ENCODE peak calls at places on chromosome 4, in four cellular contexts. J is endothelial cell of umbilical vein, H is mammary epithelial cell, M is fibroblast of lung. Y is an unnamed sample. For H3K9me3, the result is how much of the 10 kb centered on the place peaks cover.

GRCh38 chr4:100240008-100240407 is 49.7 kb upstream of the DDIT4L start:
- DNase-seq in J (no peak), H (no peak), M (no peak), Y (peak)

GRCh38 chr4:173852775-173853174 is 322.7 kb upstream of the HAND2 start:
- DNase-seq in J (no peak), H (no peak), M (no peak), Y (no peak)

GRCh38 chr4:149353241-149353640 is 462.4 kb downstream of the IQCM start:
- DNase-seq in J (no peak), H (no peak), M (no peak), Y (no peak)

GRCh38 chr4:53014368-53014767 is 152.3 kb downstream of the RASL11B start:
- DNase-seq in J (no peak), H (peak), M (no peak), Y (no peak)

GRCh38 chr4:4488405-4489404 is 53.1 kb downstream of the STX18 start:
- DNase-seq in J (peak), H (peak), M (peak), Y (peak)

GRCh38 chr4:33625762-33626161 is 2618.6 kb downstream of the ARAP2 start:
- DNase-seq in J (no peak), H (no peak), M (peak), Y (no peak)

GRCh38 chr4:40992472-40993298 is 221.7 kb downstream of the APBB2 start:
- DNase-seq in J (peak), H (peak), M (peak), Y (no peak)

GRCh38 chr4:128244379-128244778 is 43.2 kb downstream of the PGRMC2 start:
- DNase-seq in J (no peak), H (no peak), M (no peak), Y (no peak)

GRCh38 chr4:25787891-25788331 is 74.9 kb downstream of the SEL1L3 start:
- DNase-seq in J (no peak), H (no peak), M (no peak), Y (no peak)

GRCh38 chr4:78864405-78865024 is 74.7 kb downstream of the PAQR3 start:
- DNase-seq in J (peak), H (peak), M (peak), Y (peak)

GRCh38 chr4:26281876-26282275 is 38.9 kb upstream of the RBPJ start:
- DNase-seq in J (no peak), H (no peak), M (peak), Y (no peak)

GRCh38 chr4:100290585-100290984 is 100.3 kb upstream of the DDIT4L start:
- DNase-seq in J (no peak), H (peak), M (no peak), Y (no peak)

GRCh38 chr4:187865914-187866313 is 129.7 kb upstream of the ZFP42 start:
- DNase-seq in J (no peak), H (no peak), M (no peak), Y (no peak)

GRCh38 chr4:21304061-21304541 is 603.8 kb downstream of the PACRGL start:
- DNase-seq in J (no peak), H (no peak), M (no peak), Y (no peak)

GRCh38 chr4:186725422-186726149 is 1.9 kb upstream of the FAT1 start:
- DNase-seq in J (peak), H (peak), M (peak), Y (no peak)

GRCh38 chr4:186726150-186726439 is 2.4 kb upstream of the FAT1 start:
- DNase-seq in J (peak), H (no peak), M (no peak), Y (no peak)

GRCh38 chr4:186724048-186724860 is 598 bp upstream of the FAT1 start:
- DNase-seq in J (no peak), H (peak), M (peak), Y (no peak)

GRCh38 chr4:186723207-186724047 is at the start of gene FAT1:
- DNase-seq in J (peak), H (peak), M (peak), Y (no peak)

DNA sequence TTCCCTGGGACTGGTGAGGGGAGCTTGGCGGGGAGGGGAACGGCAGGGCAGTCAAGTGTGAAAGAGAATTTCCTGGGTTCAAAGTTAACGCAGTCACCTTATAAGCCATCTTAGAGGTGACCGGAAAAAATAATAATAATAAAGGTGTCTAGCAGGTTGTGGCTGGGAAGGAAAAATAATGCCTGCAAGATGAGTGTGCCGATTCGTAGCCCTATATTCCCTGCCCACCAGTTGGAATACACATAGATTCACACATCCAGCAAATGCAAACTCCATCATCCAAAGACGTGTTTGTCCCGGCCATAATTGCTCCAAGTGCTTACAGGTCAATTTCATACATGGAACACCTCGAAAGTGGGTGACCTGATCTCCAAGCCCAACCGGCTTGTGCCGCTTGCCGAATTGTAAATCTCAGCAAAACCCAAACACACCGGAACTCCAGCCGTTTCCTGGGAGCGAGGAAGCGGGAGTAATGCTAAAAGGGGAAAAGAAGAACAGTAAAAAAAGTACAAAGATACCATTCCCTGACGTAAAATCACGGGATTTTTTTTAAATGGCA is 1.3 kb upstream of the FAT1 start:
- DNase-seq in J (peak), H (peak), M (peak), Y (no peak)
- H3K9me3 ChIP-seq in J (under half), H (under half), M (under half), Y (under half)

GRCh38 chr4:139528377-139529005 is 27.5 kb downstream of the SETD7 start:
- DNase-seq in J (no peak), H (peak), M (peak), Y (no peak)
- H3K4me3 ChIP-seq in J (no peak), H (no peak), M (no peak), Y (no peak)

DNA sequence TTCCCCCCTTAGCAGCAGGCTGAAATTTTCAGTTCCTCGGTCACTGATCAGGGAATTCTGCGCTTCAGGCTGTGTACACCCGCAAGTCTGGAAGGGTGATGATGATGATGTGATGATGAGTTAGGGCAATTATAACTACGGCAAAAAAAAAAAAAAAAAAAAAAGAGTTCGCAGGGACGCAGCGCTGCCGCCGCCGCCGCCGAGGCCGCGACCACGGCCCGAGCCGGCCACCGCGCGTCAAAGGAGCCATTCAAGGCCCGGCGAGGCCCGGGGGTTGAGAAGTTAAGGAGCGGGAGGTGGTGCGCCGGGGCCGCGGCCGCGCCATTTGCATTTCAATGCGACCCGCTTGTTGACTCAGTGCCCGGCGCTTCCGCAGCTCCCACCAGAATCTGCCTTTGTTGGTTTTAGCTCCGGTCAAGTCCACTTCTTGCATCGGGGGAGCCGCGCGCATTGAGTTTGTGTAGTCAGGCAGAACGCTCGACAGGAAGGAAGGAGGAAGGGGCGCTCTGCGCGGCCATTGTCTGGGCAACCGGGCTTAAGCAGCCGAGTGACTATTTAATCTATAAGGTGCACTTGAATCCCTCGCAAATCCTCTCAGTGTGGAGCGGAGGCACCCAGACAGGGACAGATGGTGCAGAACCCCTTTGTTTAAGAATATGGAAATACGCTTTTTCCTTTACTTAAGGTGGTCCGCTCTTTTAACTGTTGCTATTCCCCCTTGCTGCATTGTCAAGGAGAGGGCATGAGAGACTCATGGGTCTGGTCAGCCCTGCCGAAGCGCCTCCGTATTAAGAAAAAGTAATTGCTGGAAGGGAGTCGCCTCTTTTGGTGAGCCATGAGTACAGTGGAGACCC is 109.1 kb downstream of the SPRY1 start:
- DNase-seq in J (peak), H (no peak), M (peak), Y (no peak)
- TF ChIP-seq EZH2 in J (no peak), H (no peak), M (no peak), Y (no peak)

GRCh38 chr4:188975271-188975670 is 836.0 kb downstream of the TRIML1 start:
- DNase-seq in J (no peak), H (no peak), M (no peak), Y (no peak)

GRCh38 chr4:188976644-188977115 is 837.4 kb downstream of the TRIML1 start:
- DNase-seq in J (no peak), H (peak), M (peak), Y (no peak)

DNA sequence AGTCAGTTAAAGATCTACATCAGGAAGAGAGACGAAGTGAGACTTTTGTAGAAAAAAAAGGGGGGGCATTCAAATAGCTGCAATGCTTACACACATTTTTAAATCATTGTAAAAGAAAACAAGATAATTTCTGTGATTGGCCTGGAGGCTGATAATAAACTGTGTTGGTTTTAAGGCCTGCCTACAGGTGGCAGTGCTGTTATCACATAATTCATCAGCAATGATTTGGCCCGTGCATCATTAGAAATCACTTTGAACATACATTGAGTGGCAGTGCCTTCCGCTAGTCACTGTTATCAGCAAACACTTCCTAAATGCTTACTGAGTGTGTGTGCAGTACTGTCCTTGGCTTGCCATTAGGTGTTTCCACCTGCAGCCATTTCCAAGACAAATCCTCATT is 831.9 kb downstream of the TRIML1 start:
- DNase-seq in J (no peak), H (peak), M (peak), Y (no peak)
- H3K9me3 ChIP-seq in J (under half), H (under half), M (under half), Y (under half)

DNA sequence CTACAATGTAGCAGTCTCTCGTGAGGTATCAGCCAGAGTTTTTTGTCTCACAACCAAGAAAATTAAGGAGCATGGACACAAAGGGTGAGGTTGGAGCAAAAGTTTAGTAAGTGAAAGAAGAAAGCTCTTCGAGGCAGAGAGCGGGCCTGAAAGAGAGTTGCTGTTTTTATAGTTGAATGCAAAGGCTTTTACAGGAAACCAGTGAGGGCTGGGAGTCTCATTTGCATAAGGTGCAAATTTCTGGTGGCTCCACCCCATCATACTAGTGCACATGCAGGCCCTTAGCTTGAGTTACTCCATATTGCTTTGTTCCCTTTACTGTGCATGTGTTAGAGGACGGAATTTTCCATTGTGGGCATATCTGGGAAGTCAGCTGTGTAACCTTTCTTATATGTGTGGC is 48.0 kb downstream of the CPE start:
- DNase-seq in J (no peak), H (no peak), M (no peak), Y (no peak)
- H3K4me3 ChIP-seq in J (no peak), H (no peak), M (no peak), Y (no peak)

DNA sequence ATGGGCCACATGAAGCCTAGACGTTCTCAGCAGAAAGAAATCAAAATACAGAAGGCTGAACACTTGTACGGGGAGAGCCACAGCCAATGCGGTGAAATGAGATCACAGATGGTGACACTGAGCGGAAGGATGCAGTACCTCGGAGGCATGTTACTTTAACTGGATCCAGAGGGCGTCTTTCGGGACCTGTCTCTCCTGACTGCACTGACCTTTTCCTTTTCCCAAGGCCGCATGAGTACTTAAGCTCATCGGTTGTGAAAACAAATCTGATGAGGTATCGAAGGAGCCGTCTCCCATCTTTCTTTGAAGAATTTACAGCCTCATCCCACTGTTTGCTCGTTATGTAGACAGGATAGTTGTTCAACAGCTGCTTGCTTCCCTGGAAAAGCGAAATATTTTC is 32.5 kb downstream of the BEND4 start:
- DNase-seq in J (no peak), H (no peak), M (no peak), Y (no peak)
- TF ChIP-seq EZH2 in J (no peak), H (no peak), M (no peak), Y (no peak)